ENCODE peak calls at places on chromosomes 11 and 22, in four cellular contexts. Z is HepG2, P is GM12878, U is H1. S is an unnamed sample.

GRCh38 chr11:130776044-130776390 is 140.3 kb downstream of the SNX19 start:
- DNase-seq in Z (no peak), P (no peak), U (no peak), S (no peak)

GRCh38 chr22:24190566-24191208 is 9.4 kb downstream of the SUSD2 start:
- DNase-seq in Z (no peak), P (no peak), U (no peak), S (no peak)

GRCh38 chr11:3994030-3994640 is 100.5 kb upstream of the RRM1 start:
- DNase-seq in Z (peak; percentile 9), P (no peak), U (no peak), S (no peak)

GRCh38 chr11:42093541-42093940 is 634.1 kb upstream of the LRRC4C start:
- DNase-seq in Z (no peak), P (no peak), U (no peak), S (no peak)

GRCh38 chr22:21450320-21450831 is 16.8 kb upstream of the TMEM191C start:
- DNase-seq in Z (no peak), P (no peak), U (no peak), S (no peak)

GRCh38 chr11:113531575-113532451 is 56.6 kb upstream of the DRD2 start:
- DNase-seq in Z (no peak), P (no peak), U (no peak), S (no peak)

GRCh38 chr11:106021181-106021966 is 666 bp downstream of the MSANTD4 start:
- DNase-seq in Z (peak; percentile 10), P (no peak), U (no peak), S (no peak)

GRCh38 chr11:43947815-43948214 is 5.4 kb downstream of the C11orf96 start:
- DNase-seq in Z (no peak), P (no peak), U (no peak), S (no peak)

GRCh38 chr22:46673677-46674236 is 53.6 kb downstream of the GRAMD4 start:
- DNase-seq in Z (no peak), P (no peak), U (no peak), S (no peak)

GRCh38 chr11:19872526-19873135 is 160.0 kb downstream of the NAV2 start:
- DNase-seq in Z (no peak), P (no peak), U (peak; percentile 23), S (peak; percentile 9)

GRCh38 chr22:28915969-28916368 is 32.6 kb downstream of the ZNRF3 start:
- DNase-seq in Z (no peak), P (no peak), U (no peak), S (no peak)

GRCh38 chr22:37240240-37240940 is 3.7 kb downstream of the RAC2 start:
- DNase-seq in Z (no peak), P (no peak), U (no peak), S (no peak)

GRCh38 chr11:117199061-117199915 is at the start of gene TAGLN:
- DNase-seq in Z (peak; percentile 21), P (no peak), U (peak; percentile 86), S (peak; percentile 87)

GRCh38 chr11:111539426-111540113 is 950 bp upstream of the LAYN start:
- DNase-seq in Z (no peak), P (no peak), U (no peak), S (no peak)

GRCh38 chr22:28799125-28799833 is 1.1 kb downstream of the XBP1 start:
- DNase-seq in Z (peak; percentile 70), P (no peak), U (no peak), S (no peak)

GRCh38 chr22:39980635-39981034 is 14.1 kb upstream of the FAM83F start:
- DNase-seq in Z (no peak), P (no peak), U (no peak), S (no peak)

GRCh38 chr22:29205598-29206371 is at the start of gene EMID1:
- DNase-seq in Z (no peak), P (no peak), U (no peak), S (no peak)

GRCh38 chr22:23833911-23834317 is 4.9 kb downstream of the DERL3 start:
- DNase-seq in Z (no peak), P (no peak), U (no peak), S (no peak)

GRCh38 chr11:73327812-73328364 is 19.8 kb downstream of the ARHGEF17 start:
- DNase-seq in Z (no peak), P (no peak), U (no peak), S (no peak)

GRCh38 chr22:41828516-41828915 is 4.4 kb upstream of the SREBF2 start:
- DNase-seq in Z (no peak), P (no peak), U (no peak), S (no peak)

GRCh38 chr11:112871909-112872511 is 89.2 kb upstream of the NCAM1 start:
- DNase-seq in Z (no peak), P (no peak), U (no peak), S (no peak)

GRCh38 chr11:102604011-102604410 is 21.1 kb downstream of the MMP20 start:
- DNase-seq in Z (no peak), P (no peak), U (no peak), S (no peak)

GRCh38 chr11:46050065-46050464 is 71.2 kb downstream of the PHF21A start:
- DNase-seq in Z (peak; percentile 27), P (no peak), U (peak; percentile 13), S (peak; percentile 49)

GRCh38 chr22:46067159-46068111 is 82.9 kb upstream of the PPARA start:
- DNase-seq in Z (no peak), P (no peak), U (no peak), S (no peak)

GRCh38 chr11:65291613-65292012 is 23.1 kb upstream of the CDC42EP2 start:
- DNase-seq in Z (peak; percentile 56), P (no peak), U (no peak), S (no peak)

GRCh38 chr11:86269645-86270044 is 25.1 kb downstream of the EED start:
- DNase-seq in Z (no peak), P (no peak), U (no peak), S (no peak)

GRCh38 chr22:46267431-46268279 is at the start of gene TTC38:
- DNase-seq in Z (peak; percentile 90), P (no peak), U (peak; percentile 19), S (peak; percentile 25)

GRCh38 chr11:31767066-31767465 is 44.1 kb downstream of the PAX6 start:
- DNase-seq in Z (no peak), P (no peak), U (no peak), S (no peak)

GRCh38 chr22:49415219-49415951 is 412.3 kb downstream of the BRD1 start:
- DNase-seq in Z (no peak), P (no peak), U (no peak), S (no peak)

GRCh38 chr11:8803973-8804372 is 107.0 kb upstream of the AKIP1 start:
- DNase-seq in Z (no peak), P (no peak), U (no peak), S (no peak)

GRCh38 chr22:38925571-38926041 is 31.8 kb upstream of the APOBEC3A start:
- DNase-seq in Z (no peak), P (no peak), U (no peak), S (no peak)

GRCh38 chr11:70877151-70877550 is 375.2 kb downstream of the SHANK2 start:
- DNase-seq in Z (no peak), P (no peak), U (no peak), S (no peak)

GRCh38 chr22:27139935-27140493 is 482.6 kb downstream of the MIAT start:
- DNase-seq in Z (no peak), P (no peak), U (no peak), S (no peak)

GRCh38 chr11:2792376-2793250 is 92.8 kb upstream of the KCNQ1OT1 start:
- DNase-seq in Z (no peak), P (no peak), U (no peak), S (no peak)

GRCh38 chr22:28381427-28382167 is 298.0 kb downstream of the TTC28 start:
- DNase-seq in Z (no peak), P (no peak), U (no peak), S (no peak)

GRCh38 chr11:46353706-46354105 is 6.4 kb downstream of the DGKZ start:
- DNase-seq in Z (no peak), P (no peak), U (no peak), S (no peak)

GRCh38 chr11:18332302-18332701 is 9.9 kb downstream of the GTF2H1 start:
- DNase-seq in Z (no peak), P (no peak), U (peak; percentile 19), S (peak; percentile 30)

GRCh38 chr22:20137113-20137512 is 5.5 kb downstream of the ZDHHC8 start:
- DNase-seq in Z (no peak), P (no peak), U (no peak), S (no peak)
- H3K4me1 ChIP-seq in Z (peaks cover 13% of the 10 kb centered on the region), P (peaks cover 9% of the 10 kb centered on the region), U (peaks cover 6% of the 10 kb centered on the region), S (peaks cover 17% of the 10 kb centered on the region)

GRCh38 chr22:19480173-19480568 is 451 bp downstream of the CDC45 start:
- DNase-seq in Z (peak; percentile 7), P (no peak), U (no peak), S (no peak)
- TF ChIP-seq ZNF274 in Z (no peak), P (no peak), U (no peak), S (no peak)

GRCh38 chr11:94027210-94027609 is 6.1 kb downstream of the HEPHL1 start:
- DNase-seq in Z (no peak), P (no peak), U (no peak), S (no peak)

GRCh38 chr11:94031625-94032024 is 10.5 kb downstream of the HEPHL1 start:
- DNase-seq in Z (no peak), P (no peak), U (no peak), S (no peak)

GRCh38 chr11:94030059-94030458 is 8.9 kb downstream of the HEPHL1 start:
- DNase-seq in Z (no peak), P (no peak), U (no peak), S (no peak)

GRCh38 chr11:94025695-94026394 is 4.7 kb downstream of the HEPHL1 start:
- DNase-seq in Z (no peak), P (no peak), U (no peak), S (no peak)

GRCh38 chr11:94028436-94028835 is 7.3 kb downstream of the HEPHL1 start:
- DNase-seq in Z (no peak), P (no peak), U (no peak), S (no peak)
- TF ChIP-seq SUZ12 in Z (no peak), P (no peak), U (no peak), S (no peak)

GRCh38 chr22:22685586-22685985 is 41.2 kb downstream of the GGTLC2 start:
- DNase-seq in Z (no peak), P (no peak), U (no peak), S (no peak)
- H3K4me1 ChIP-seq in Z (no peaks in the 10 kb centered on the region), P (peaks cover 30% of the 10 kb centered on the region), U (no peaks in the 10 kb centered on the region), S (no peaks in the 10 kb centered on the region)

GRCh38 chr11:22555901-22556300 is 69.7 kb downstream of the FANCF start:
- DNase-seq in Z (no peak), P (no peak), U (no peak), S (no peak)

GRCh38 chr11:22554221-22554620 is 71.4 kb downstream of the FANCF start:
- DNase-seq in Z (no peak), P (peak; percentile 4), U (no peak), S (no peak)

GRCh38 chr11:22561283-22561682 is 64.3 kb downstream of the FANCF start:
- DNase-seq in Z (no peak), P (no peak), U (no peak), S (no peak)

GRCh38 chr11:22558638-22559037 is 67.0 kb downstream of the FANCF start:
- DNase-seq in Z (no peak), P (no peak), U (no peak), S (no peak)
- TF ChIP-seq ZNF274 in Z (no peak), P (no peak), U (no peak), S (no peak)